ENCODE peak calls at places on chromosome 18, in seven cellular contexts. I, H, G, F, N, U and V are unnamed samples.

GRCh38 chr18:3508576-3509559 is 58.9 kb downstream of the TGIF1 start:
- ATAC-seq in I (no peak), H (no peak), G (peak), F (no peak), N (no peak), U (no peak), V (no peak)

GRCh38 chr18:48662021-48662661 is 123.3 kb downstream of the CTIF start:
- ATAC-seq in I (no peak), H (no peak), G (no peak), F (no peak), N (no peak), U (no peak), V (no peak)

GRCh38 chr18:62771494-62771893 is 56.2 kb downstream of the PHLPP1 start:
- ATAC-seq in I (peak), H (no peak), G (no peak), F (no peak), N (peak), U (peak), V (peak)

GRCh38 chr18:683531-683930 is 26.1 kb downstream of the TYMS start:
- ATAC-seq in I (no peak), H (no peak), G (no peak), F (no peak), N (no peak), U (no peak), V (no peak)

GRCh38 chr18:27049945-27050344 is 135.2 kb downstream of the CHST9 start:
- ATAC-seq in I (no peak), H (no peak), G (no peak), F (no peak), N (no peak), U (no peak), V (no peak)

GRCh38 chr18:5393779-5394178 is 98.3 kb upstream of the ZBTB14 start:
- ATAC-seq in I (no peak), H (no peak), G (no peak), F (no peak), N (no peak), U (no peak), V (no peak)

GRCh38 chr18:23277399-23277798 is 142.1 kb downstream of the CABLES1 start:
- ATAC-seq in I (no peak), H (no peak), G (no peak), F (no peak), N (no peak), U (no peak), V (no peak)

GRCh38 chr18:13300029-13300428 is 81.5 kb downstream of the LDLRAD4 start:
- ATAC-seq in I (no peak), H (no peak), G (no peak), F (no peak), N (no peak), U (no peak), V (no peak)

GRCh38 chr18:43620936-43621335 is 343.6 kb upstream of the SYT4 start:
- ATAC-seq in I (no peak), H (no peak), G (peak), F (no peak), N (no peak), U (no peak), V (no peak)

GRCh38 chr18:70220628-70221027 is 15.1 kb upstream of the RTTN start:
- ATAC-seq in I (no peak), H (no peak), G (no peak), F (no peak), N (no peak), U (no peak), V (no peak)

GRCh38 chr18:26655614-26656400 is 107.5 kb upstream of the KCTD1 start:
- ATAC-seq in I (no peak), H (no peak), G (peak), F (no peak), N (no peak), U (no peak), V (no peak)

GRCh38 chr18:64993695-64994094 is 757.1 kb upstream of the CDH7 start:
- ATAC-seq in I (no peak), H (no peak), G (no peak), F (no peak), N (no peak), U (no peak), V (no peak)

GRCh38 chr18:69730664-69731063 is 217.0 kb downstream of the CD226 start:
- ATAC-seq in I (no peak), H (no peak), G (no peak), F (no peak), N (no peak), U (no peak), V (no peak)

GRCh38 chr18:2901405-2901989 is 54.7 kb downstream of the EMILIN2 start:
- ATAC-seq in I (no peak), H (no peak), G (peak), F (no peak), N (no peak), U (no peak), V (no peak)

GRCh38 chr18:40738321-40738880 is 1216.6 kb upstream of the PIK3C3 start:
- ATAC-seq in I (no peak), H (no peak), G (no peak), F (no peak), N (no peak), U (no peak), V (peak)

GRCh38 chr18:26621161-26622026 is 73.0 kb upstream of the KCTD1 start:
- ATAC-seq in I (no peak), H (no peak), G (peak), F (no peak), N (no peak), U (no peak), V (no peak)

GRCh38 chr18:63158012-63158631 is 161.4 kb downstream of the BCL2 start:
- ATAC-seq in I (no peak), H (no peak), G (no peak), F (no peak), N (no peak), U (no peak), V (peak)

GRCh38 chr18:12580630-12581342 is 77.1 kb downstream of the SPIRE1 start:
- ATAC-seq in I (no peak), H (no peak), G (no peak), F (no peak), N (no peak), U (no peak), V (no peak)

GRCh38 chr18:21134895-21135294 is 23.3 kb upstream of the ROCK1 start:
- ATAC-seq in I (peak), H (no peak), G (peak), F (no peak), N (no peak), U (peak), V (no peak)

GRCh38 chr18:13541621-13542519 is 184.5 kb downstream of the FAM210A start:
- ATAC-seq in I (no peak), H (no peak), G (no peak), F (no peak), N (no peak), U (no peak), V (no peak)

GRCh38 chr18:63881851-63882250 is 5.7 kb upstream of the SERPINB2 start:
- ATAC-seq in I (no peak), H (no peak), G (no peak), F (no peak), N (peak), U (no peak), V (no peak)